ENCODE peak calls at places on chromosomes 6 and 20, in five cellular contexts. S is uterus; O is HCT116; B is AML-193; L is activated T-helper 1 cell treated with anti-CD3 and anti-CD28 coated beads, Interleukin-2, amount 50 U/mL, for 16 hours. D is an unnamed sample.

GRCh38 chr6:53432318-53433161 is 83.8 kb upstream of the ELOVL5 start:
- DNase-seq in B (peak; percentile 87), O (no peak), S (no peak), L (no peak), D (no peak)

GRCh38 chr20:37749620-37750403 is 56.0 kb downstream of the CTNNBL1 start:
- DNase-seq in L (no peak), S (no peak), O (no peak), B (no peak), D (no peak)

GRCh38 chr6:8131265-8131897 is 29.0 kb upstream of the EEF1E1 start:
- DNase-seq in O (peak; percentile 61), B (peak; percentile 74), S (no peak), L (no peak), D (peak; percentile 45)

GRCh38 chr6:90368601-90369000 is 72.0 kb upstream of the BACH2 start:
- DNase-seq in B (no peak), S (no peak), L (no peak), O (no peak), D (no peak)

GRCh38 chr6:75236630-75237029 is 7.0 kb downstream of the COX7A2 start:
- DNase-seq in S (no peak), L (no peak), O (no peak), B (no peak), D (no peak)

GRCh38 chr6:150560884-150561219 is 38.8 kb upstream of the PLEKHG1 start:
- DNase-seq in S (no peak), L (no peak), B (no peak), O (no peak), D (no peak)

GRCh38 chr6:151482290-151482689 is 11.5 kb upstream of the CCDC170 start:
- DNase-seq in B (peak; percentile 59), L (no peak), O (no peak), S (no peak), D (no peak)

GRCh38 chr20:59299961-59300340 is 460 bp upstream of the EDN3 start:
- DNase-seq in B (no peak), O (no peak), S (no peak), L (no peak), D (peak; percentile 23)

GRCh38 chr6:170019259-170020040 is 268.0 kb downstream of the ERMARD start:
- DNase-seq in B (no peak), L (no peak), S (peak; percentile 12), O (no peak), D (no peak)

GRCh38 chr6:61868507-61869080 is 417.4 kb downstream of the KHDRBS2 start:
- DNase-seq in B (no peak), S (no peak), L (no peak), O (no peak), D (no peak)

GRCh38 chr20:58701431-58702160 is 9.0 kb downstream of the NPEPL1 start:
- DNase-seq in O (no peak), S (peak; percentile 13), L (no peak), B (no peak), D (no peak)

GRCh38 chr20:15378151-15378550 is 1040.7 kb upstream of the FLRT3 start:
- DNase-seq in L (no peak), B (no peak), S (no peak), O (no peak), D (no peak)

GRCh38 chr6:105601541-105602174 is 198.8 kb upstream of the PREP start:
- DNase-seq in S (peak; percentile 72), O (no peak), L (no peak), B (no peak), D (no peak)

GRCh38 chr6:169766921-169767736 is 15.7 kb downstream of the ERMARD start:
- DNase-seq in L (no peak), S (no peak), O (no peak), B (no peak), D (no peak)

GRCh38 chr6:125356888-125357287 is 55.1 kb upstream of the HDDC2 start:
- DNase-seq in L (no peak), O (no peak), B (no peak), S (no peak), D (no peak)

GRCh38 chr6:1865585-1865984 is 255.9 kb downstream of the FOXC1 start:
- DNase-seq in L (no peak), B (no peak), O (no peak), S (no peak), D (peak; percentile 33)

D was measured in SW480.